ENCODE peak calls at places on chromosomes 11 and 22, in five cellular contexts. P, L, W, S and U are unnamed samples.

GRCh38 chr11:1570896-1571759 is 943 bp downstream of the DUSP8 start:
- DNase-seq in P (no peak), L (no peak), W (no peak), S (no peak), U (no peak)

GRCh38 chr11:86515297-86516094 is 140.8 kb downstream of the CCDC81 start:
- DNase-seq in P (no peak), L (peak), W (no peak), S (peak), U (peak)

GRCh38 chr11:78187366-78188011 is 937 bp downstream of the KCTD21 start:
- DNase-seq in P (no peak), L (no peak), W (no peak), S (no peak), U (peak)

GRCh38 chr22:45757068-45757467 is 85.4 kb downstream of the ATXN10 start:
- DNase-seq in P (no peak), L (no peak), W (no peak), S (peak), U (peak)

GRCh38 chr22:23393721-23394320 is 186.3 kb downstream of the IGLL1 start:
- DNase-seq in P (no peak), L (no peak), W (no peak), S (no peak), U (no peak)

GRCh38 chr11:87259731-87260130 is 222.0 kb downstream of the TMEM135 start:
- DNase-seq in P (no peak), L (no peak), W (no peak), S (no peak), U (no peak)

GRCh38 chr11:8093931-8094575 is 13.0 kb downstream of the TUB start:
- DNase-seq in P (no peak), L (no peak), W (no peak), S (no peak), U (no peak)

GRCh38 chr11:50246699-50247098 is 214.0 kb downstream of the OR4C45 start:
- DNase-seq in P (no peak), L (no peak), W (no peak), S (no peak), U (no peak)